ENCODE peak calls at places on chromosomes 5 and 9, in four cellular contexts. One of them, this sample, is unnamed.

GRCh38 chr5:90530736-90531487 is 1.5 kb upstream of the LYSMD3 start:
- DNase-seq in K562: peak; percentile 51
- DNase-seq in HepG2: no peak
- DNase-seq in GM12878: no peak
- DNase-seq in this sample: no peak

GRCh38 chr5:147336871-147337270 is 102.0 kb downstream of the STK32A start:
- DNase-seq in K562: no peak
- DNase-seq in HepG2: no peak
- DNase-seq in GM12878: no peak
- DNase-seq in this sample: no peak

GRCh38 chr5:136642976-136643375 is 277.6 kb upstream of the TRPC7 start:
- DNase-seq in GM12878: no peak
- DNase-seq in HepG2: no peak
- DNase-seq in K562: no peak
- DNase-seq in this sample: no peak

GRCh38 chr5:171420429-171421231 is 1.2 kb downstream of the FGF18 start:
- DNase-seq in HepG2: no peak
- DNase-seq in GM12878: no peak
- DNase-seq in K562: no peak
- DNase-seq in this sample: no peak

GRCh38 chr5:89125372-89125771 is 242.4 kb upstream of the MEF2C start:
- DNase-seq in K562: no peak
- DNase-seq in GM12878: no peak
- DNase-seq in HepG2: no peak
- DNase-seq in this sample: no peak

GRCh38 chr9:87119328-87119881 is 172.1 kb upstream of the GAS1 start:
- DNase-seq in HepG2: no peak
- DNase-seq in GM12878: no peak
- DNase-seq in K562: no peak
- DNase-seq in this sample: no peak

GRCh38 chr9:114291886-114292590 is 30.9 kb upstream of the ORM1 start:
- DNase-seq in K562: no peak
- DNase-seq in HepG2: no peak
- DNase-seq in GM12878: no peak
- DNase-seq in this sample: no peak

GRCh38 chr9:131302244-131303075 is 12.9 kb downstream of the PLPP7 start:
- DNase-seq in GM12878: no peak
- DNase-seq in K562: no peak
- DNase-seq in HepG2: no peak
- DNase-seq in this sample: no peak

GRCh38 chr5:170746081-170746951 is 37.2 kb upstream of the GABRP start:
- DNase-seq in K562: no peak
- DNase-seq in GM12878: no peak
- DNase-seq in HepG2: no peak
- DNase-seq in this sample: no peak

GRCh38 chr5:148094336-148094735 is 30.6 kb downstream of the SPINK5 start:
- DNase-seq in HepG2: no peak
- DNase-seq in GM12878: no peak
- DNase-seq in K562: no peak
- DNase-seq in this sample: no peak

GRCh38 chr5:77230727-77231469 is 20.4 kb downstream of the PDE8B start:
- DNase-seq in GM12878: no peak
- DNase-seq in K562: peak; percentile 5
- DNase-seq in HepG2: no peak
- DNase-seq in this sample: peak; percentile 21

GRCh38 chr5:154794525-154795234 is 39.5 kb downstream of the LARP1 start:
- DNase-seq in HepG2: no peak
- DNase-seq in K562: no peak
- DNase-seq in GM12878: no peak
- DNase-seq in this sample: no peak

GRCh38 chr9:105651806-105652205 is 10.5 kb upstream of the TAL2 start:
- DNase-seq in GM12878: no peak
- DNase-seq in HepG2: no peak
- DNase-seq in K562: no peak
- DNase-seq in this sample: no peak

DNA sequence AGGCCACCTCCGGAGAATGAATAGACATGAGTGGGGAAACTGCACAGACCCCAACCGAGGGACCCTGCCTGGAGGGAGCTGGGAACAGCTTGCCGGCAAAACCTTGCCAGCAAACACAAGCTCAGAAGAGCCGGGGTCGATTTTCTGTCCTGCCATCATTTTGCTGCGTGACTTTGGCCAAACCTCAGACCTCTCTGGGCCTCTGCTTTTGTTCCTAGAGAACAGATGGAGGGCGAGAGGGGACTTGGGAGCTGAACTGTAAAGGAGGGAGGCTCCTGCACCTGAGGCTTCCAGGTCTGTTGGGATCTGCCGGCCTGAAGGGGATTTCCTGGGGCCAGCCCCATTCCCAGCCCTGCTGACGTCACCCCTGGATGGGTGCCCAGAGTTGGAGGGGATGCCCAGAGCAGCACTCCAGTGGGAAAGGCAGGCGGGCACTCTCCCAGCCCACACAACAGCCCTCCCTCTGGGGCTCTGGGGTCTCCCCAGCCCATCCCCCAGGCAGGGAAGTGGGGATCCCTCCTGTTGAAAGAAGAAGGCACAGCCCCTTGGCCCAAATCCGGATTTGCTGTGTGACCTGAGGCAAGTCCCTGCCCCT is 40.4 kb upstream of the SYNPO start:
- DNase-seq in HepG2: no peak
- DNase-seq in GM12878: no peak
- DNase-seq in K562: no peak
- DNase-seq in this sample: no peak
- TF ChIP-seq TARDBP in HepG2: no peak
- TF ChIP-seq TARDBP in GM12878: no peak
- TF ChIP-seq TARDBP in K562: no peak
- TF ChIP-seq TARDBP in this sample: no peak

DNA sequence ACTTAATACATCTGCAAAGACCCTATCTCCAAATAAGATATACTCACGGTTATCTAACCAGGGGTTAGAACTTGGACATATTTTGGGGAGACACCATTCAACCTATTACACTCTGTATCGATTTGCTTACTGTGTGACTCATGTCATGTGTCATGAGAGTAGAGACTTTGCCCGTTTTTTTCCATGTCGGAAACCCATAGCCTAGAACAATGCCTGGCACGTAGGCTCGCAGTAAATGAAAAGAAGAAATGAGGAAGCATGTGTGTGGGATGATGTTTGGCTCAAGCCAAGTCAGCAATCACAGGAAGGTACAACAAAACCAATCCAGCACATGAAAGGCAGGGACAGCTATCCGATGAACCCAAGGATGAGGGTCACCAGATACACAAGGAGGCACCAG is 94.6 kb upstream of the DNAH5 start:
- DNase-seq in K562: no peak
- DNase-seq in GM12878: no peak
- DNase-seq in HepG2: peak; percentile 41
- DNase-seq in this sample: no peak
- TF ChIP-seq TARDBP in K562: no peak
- TF ChIP-seq TARDBP in GM12878: no peak
- TF ChIP-seq TARDBP in HepG2: no peak
- TF ChIP-seq TARDBP in this sample: no peak

GRCh38 chr9:133787749-133788015 is 49.5 kb upstream of the SARDH start:
- DNase-seq in K562: peak; percentile 41
- DNase-seq in GM12878: peak; percentile 16
- DNase-seq in HepG2: no peak
- DNase-seq in this sample: peak; percentile 67
- TF ChIP-seq TARDBP in K562: no peak
- TF ChIP-seq TARDBP in GM12878: no peak
- TF ChIP-seq TARDBP in HepG2: no peak
- TF ChIP-seq TARDBP in this sample: no peak

GRCh38 chr9:91374939-91375338 is 13.2 kb upstream of the AUH start:
- DNase-seq in GM12878: no peak
- DNase-seq in K562: no peak
- DNase-seq in HepG2: no peak
- DNase-seq in this sample: no peak

GRCh38 chr9:91379461-91379860 is 17.7 kb upstream of the AUH start:
- DNase-seq in GM12878: no peak
- DNase-seq in K562: no peak
- DNase-seq in HepG2: no peak
- DNase-seq in this sample: no peak

GRCh38 chr9:91378695-91379127 is 17.0 kb upstream of the AUH start:
- DNase-seq in GM12878: no peak
- DNase-seq in K562: no peak
- DNase-seq in HepG2: no peak
- DNase-seq in this sample: no peak

GRCh38 chr9:91376239-91376638 is 14.5 kb upstream of the AUH start:
- DNase-seq in GM12878: no peak
- DNase-seq in K562: no peak
- DNase-seq in HepG2: no peak
- DNase-seq in this sample: no peak
- TF ChIP-seq TARDBP in GM12878: no peak
- TF ChIP-seq TARDBP in K562: no peak
- TF ChIP-seq TARDBP in HepG2: no peak
- TF ChIP-seq TARDBP in this sample: no peak

GRCh38 chr9:95763983-95764382 is 111.5 kb upstream of the ERCC6L2 start:
- DNase-seq in GM12878: no peak
- DNase-seq in K562: no peak
- DNase-seq in HepG2: no peak
- DNase-seq in this sample: no peak

GRCh38 chr9:95764920-95765319 is 110.6 kb upstream of the ERCC6L2 start:
- DNase-seq in GM12878: no peak
- DNase-seq in K562: no peak
- DNase-seq in HepG2: no peak
- DNase-seq in this sample: peak; percentile 26

GRCh38 chr9:95769473-95769872 is 106.0 kb upstream of the ERCC6L2 start:
- DNase-seq in GM12878: no peak
- DNase-seq in K562: no peak
- DNase-seq in HepG2: no peak
- DNase-seq in this sample: no peak

GRCh38 chr9:95764490-95764889 is 111.0 kb upstream of the ERCC6L2 start:
- DNase-seq in GM12878: no peak
- DNase-seq in HepG2: no peak
- DNase-seq in K562: no peak
- DNase-seq in this sample: peak; percentile 39

GRCh38 chr9:95766906-95767305 is 108.6 kb upstream of the ERCC6L2 start:
- DNase-seq in K562: no peak
- DNase-seq in GM12878: no peak
- DNase-seq in HepG2: no peak
- DNase-seq in this sample: no peak
- TF ChIP-seq TARDBP in K562: no peak
- TF ChIP-seq TARDBP in GM12878: no peak
- TF ChIP-seq TARDBP in HepG2: no peak
- TF ChIP-seq TARDBP in this sample: no peak